ENCODE peak calls at places on chromosomes 16 and 17, in seven cellular contexts. One of them, this sample, is unnamed.

GRCh38 chr17:55709984-55710383 is 12.7 kb downstream of the TMEM100 start:
- DNase-seq in GM20000: no peak
- DNase-seq in stimulated activated CD8-positive, alpha-beta memory T cell treated with anti-CD3 and anti-CD28 coated beads, Interleukin-15, amount 100 ng/mL, for 48 hours: no peak
- DNase-seq in Daoy: no peak
- DNase-seq in NCI-H1436: no peak
- DNase-seq in GM10248: no peak
- DNase-seq in NAMALWA: no peak
- DNase-seq in this sample: no peak

GRCh38 chr16:165539-166374 is at the start of gene HBM:
- DNase-seq in GM20000: peak
- DNase-seq in stimulated activated CD8-positive, alpha-beta memory T cell treated with anti-CD3 and anti-CD28 coated beads, Interleukin-15, amount 100 ng/mL, for 48 hours: no peak
- DNase-seq in Daoy: no peak
- DNase-seq in NCI-H1436: no peak
- DNase-seq in GM10248: no peak
- DNase-seq in NAMALWA: no peak
- DNase-seq in this sample: peak

GRCh38 chr17:2237960-2238359 is 65.6 kb downstream of the SMG6 start:
- DNase-seq in GM20000: no peak
- DNase-seq in stimulated activated CD8-positive, alpha-beta memory T cell treated with anti-CD3 and anti-CD28 coated beads, Interleukin-15, amount 100 ng/mL, for 48 hours: no peak
- DNase-seq in Daoy: peak
- DNase-seq in NCI-H1436: no peak
- DNase-seq in GM10248: no peak
- DNase-seq in NAMALWA: no peak
- DNase-seq in this sample: no peak

GRCh38 chr17:76121932-76122383 is 18.4 kb upstream of the EXOC7 start:
- DNase-seq in GM20000: peak
- DNase-seq in stimulated activated CD8-positive, alpha-beta memory T cell treated with anti-CD3 and anti-CD28 coated beads, Interleukin-15, amount 100 ng/mL, for 48 hours: no peak
- DNase-seq in Daoy: no peak
- DNase-seq in NCI-H1436: no peak
- DNase-seq in GM10248: no peak
- DNase-seq in NAMALWA: no peak
- DNase-seq in this sample: peak

GRCh38 chr17:45020354-45021138 is 30.9 kb downstream of the DCAKD start:
- DNase-seq in GM20000: no peak
- DNase-seq in stimulated activated CD8-positive, alpha-beta memory T cell treated with anti-CD3 and anti-CD28 coated beads, Interleukin-15, amount 100 ng/mL, for 48 hours: no peak
- DNase-seq in Daoy: no peak
- DNase-seq in NCI-H1436: no peak
- DNase-seq in GM10248: no peak
- DNase-seq in NAMALWA: no peak
- DNase-seq in this sample: no peak

GRCh38 chr17:29590979-29591736 is 1.7 kb upstream of the GIT1 start:
- DNase-seq in GM20000: peak
- DNase-seq in stimulated activated CD8-positive, alpha-beta memory T cell treated with anti-CD3 and anti-CD28 coated beads, Interleukin-15, amount 100 ng/mL, for 48 hours: no peak
- DNase-seq in Daoy: peak
- DNase-seq in NCI-H1436: peak
- DNase-seq in GM10248: peak
- DNase-seq in NAMALWA: peak
- DNase-seq in this sample: no peak

GRCh38 chr16:31382485-31383161 is 10.5 kb upstream of the ITGAD start:
- DNase-seq in GM20000: peak
- DNase-seq in stimulated activated CD8-positive, alpha-beta memory T cell treated with anti-CD3 and anti-CD28 coated beads, Interleukin-15, amount 100 ng/mL, for 48 hours: peak
- DNase-seq in Daoy: peak
- DNase-seq in NCI-H1436: peak
- DNase-seq in GM10248: peak
- DNase-seq in NAMALWA: peak
- DNase-seq in this sample: peak

GRCh38 chr17:40914456-40914855 is 23.0 kb downstream of the KRT23 start:
- DNase-seq in GM20000: no peak
- DNase-seq in stimulated activated CD8-positive, alpha-beta memory T cell treated with anti-CD3 and anti-CD28 coated beads, Interleukin-15, amount 100 ng/mL, for 48 hours: no peak
- DNase-seq in Daoy: no peak
- DNase-seq in NCI-H1436: no peak
- DNase-seq in GM10248: no peak
- DNase-seq in NAMALWA: no peak
- DNase-seq in this sample: no peak

GRCh38 chr17:17204041-17204591 is 2.0 kb downstream of the PLD6 start:
- DNase-seq in GM20000: no peak
- DNase-seq in stimulated activated CD8-positive, alpha-beta memory T cell treated with anti-CD3 and anti-CD28 coated beads, Interleukin-15, amount 100 ng/mL, for 48 hours: no peak
- DNase-seq in Daoy: no peak
- DNase-seq in NCI-H1436: no peak
- DNase-seq in GM10248: no peak
- DNase-seq in NAMALWA: no peak
- DNase-seq in this sample: no peak

GRCh38 chr17:81911277-81911961 is at the start of gene PCYT2:
- DNase-seq in GM20000: peak
- DNase-seq in stimulated activated CD8-positive, alpha-beta memory T cell treated with anti-CD3 and anti-CD28 coated beads, Interleukin-15, amount 100 ng/mL, for 48 hours: peak
- DNase-seq in Daoy: peak
- DNase-seq in NCI-H1436: peak
- DNase-seq in GM10248: peak
- DNase-seq in NAMALWA: peak
- DNase-seq in this sample: peak

GRCh38 chr16:88385112-88385594 is 2.4 kb downstream of the ZNF469 start:
- DNase-seq in GM20000: no peak
- DNase-seq in stimulated activated CD8-positive, alpha-beta memory T cell treated with anti-CD3 and anti-CD28 coated beads, Interleukin-15, amount 100 ng/mL, for 48 hours: no peak
- DNase-seq in Daoy: no peak
- DNase-seq in NCI-H1436: no peak
- DNase-seq in GM10248: no peak
- DNase-seq in NAMALWA: no peak
- DNase-seq in this sample: no peak

GRCh38 chr17:66589892-66590291 is 245.0 kb upstream of the CACNG5 start:
- DNase-seq in GM20000: no peak
- DNase-seq in stimulated activated CD8-positive, alpha-beta memory T cell treated with anti-CD3 and anti-CD28 coated beads, Interleukin-15, amount 100 ng/mL, for 48 hours: no peak
- DNase-seq in Daoy: no peak
- DNase-seq in NCI-H1436: no peak
- DNase-seq in GM10248: no peak
- DNase-seq in NAMALWA: no peak
- DNase-seq in this sample: no peak

GRCh38 chr16:89687092-89687940 is 827 bp downstream of the CDK10 start:
- DNase-seq in GM20000: peak
- DNase-seq in stimulated activated CD8-positive, alpha-beta memory T cell treated with anti-CD3 and anti-CD28 coated beads, Interleukin-15, amount 100 ng/mL, for 48 hours: no peak
- DNase-seq in Daoy: peak
- DNase-seq in NCI-H1436: no peak
- DNase-seq in GM10248: peak
- DNase-seq in NAMALWA: peak
- DNase-seq in this sample: no peak

GRCh38 chr17:34201767-34202166 is 53.3 kb upstream of the CCL2 start:
- DNase-seq in GM20000: peak
- DNase-seq in stimulated activated CD8-positive, alpha-beta memory T cell treated with anti-CD3 and anti-CD28 coated beads, Interleukin-15, amount 100 ng/mL, for 48 hours: no peak
- DNase-seq in Daoy: no peak
- DNase-seq in NCI-H1436: no peak
- DNase-seq in GM10248: peak
- DNase-seq in NAMALWA: no peak
- DNase-seq in this sample: no peak

GRCh38 chr16:54140788-54141136 is 145.8 kb downstream of the IRX3 start:
- DNase-seq in GM20000: no peak
- DNase-seq in stimulated activated CD8-positive, alpha-beta memory T cell treated with anti-CD3 and anti-CD28 coated beads, Interleukin-15, amount 100 ng/mL, for 48 hours: no peak
- DNase-seq in Daoy: no peak
- DNase-seq in NCI-H1436: no peak
- DNase-seq in GM10248: no peak
- DNase-seq in NAMALWA: no peak
- DNase-seq in this sample: no peak

GRCh38 chr17:77882481-77883212 is 75.9 kb upstream of the TNRC6C start:
- DNase-seq in GM20000: peak
- DNase-seq in stimulated activated CD8-positive, alpha-beta memory T cell treated with anti-CD3 and anti-CD28 coated beads, Interleukin-15, amount 100 ng/mL, for 48 hours: peak
- DNase-seq in Daoy: peak
- DNase-seq in NCI-H1436: no peak
- DNase-seq in GM10248: peak
- DNase-seq in NAMALWA: peak
- DNase-seq in this sample: peak

GRCh38 chr17:70544307-70544706 is 375.0 kb downstream of the KCNJ2 start:
- DNase-seq in GM20000: no peak
- DNase-seq in stimulated activated CD8-positive, alpha-beta memory T cell treated with anti-CD3 and anti-CD28 coated beads, Interleukin-15, amount 100 ng/mL, for 48 hours: no peak
- DNase-seq in Daoy: no peak
- DNase-seq in NCI-H1436: no peak
- DNase-seq in GM10248: no peak
- DNase-seq in NAMALWA: no peak
- DNase-seq in this sample: no peak

GRCh38 chr16:51382215-51382614 is 231.1 kb upstream of the SALL1 start:
- DNase-seq in GM20000: no peak
- DNase-seq in stimulated activated CD8-positive, alpha-beta memory T cell treated with anti-CD3 and anti-CD28 coated beads, Interleukin-15, amount 100 ng/mL, for 48 hours: no peak
- DNase-seq in Daoy: no peak
- DNase-seq in NCI-H1436: no peak
- DNase-seq in GM10248: no peak
- DNase-seq in NAMALWA: no peak
- DNase-seq in this sample: no peak

GRCh38 chr17:61285483-61286320 is 113.9 kb upstream of the TBX2 start:
- DNase-seq in GM20000: no peak
- DNase-seq in stimulated activated CD8-positive, alpha-beta memory T cell treated with anti-CD3 and anti-CD28 coated beads, Interleukin-15, amount 100 ng/mL, for 48 hours: peak
- DNase-seq in Daoy: peak
- DNase-seq in NCI-H1436: no peak
- DNase-seq in GM10248: no peak
- DNase-seq in NAMALWA: no peak
- DNase-seq in this sample: no peak

GRCh38 chr17:45838751-45839150 is 5.9 kb upstream of the SPPL2C start:
- DNase-seq in GM20000: no peak
- DNase-seq in stimulated activated CD8-positive, alpha-beta memory T cell treated with anti-CD3 and anti-CD28 coated beads, Interleukin-15, amount 100 ng/mL, for 48 hours: no peak
- DNase-seq in Daoy: no peak
- DNase-seq in NCI-H1436: no peak
- DNase-seq in GM10248: no peak
- DNase-seq in NAMALWA: no peak
- DNase-seq in this sample: no peak

GRCh38 chr16:48963901-48964615 is 317.6 kb downstream of the CBLN1 start:
- DNase-seq in GM20000: no peak
- DNase-seq in stimulated activated CD8-positive, alpha-beta memory T cell treated with anti-CD3 and anti-CD28 coated beads, Interleukin-15, amount 100 ng/mL, for 48 hours: no peak
- DNase-seq in Daoy: peak
- DNase-seq in NCI-H1436: no peak
- DNase-seq in GM10248: no peak
- DNase-seq in NAMALWA: no peak
- DNase-seq in this sample: no peak

GRCh38 chr16:3021449-3022207 is 1.5 kb downstream of the TNFRSF12A start:
- DNase-seq in GM20000: peak
- DNase-seq in stimulated activated CD8-positive, alpha-beta memory T cell treated with anti-CD3 and anti-CD28 coated beads, Interleukin-15, amount 100 ng/mL, for 48 hours: peak
- DNase-seq in Daoy: peak
- DNase-seq in NCI-H1436: peak
- DNase-seq in GM10248: peak
- DNase-seq in NAMALWA: peak
- DNase-seq in this sample: peak

GRCh38 chr16:50197582-50197981 is 44.5 kb downstream of the TENT4B start:
- DNase-seq in GM20000: no peak
- DNase-seq in stimulated activated CD8-positive, alpha-beta memory T cell treated with anti-CD3 and anti-CD28 coated beads, Interleukin-15, amount 100 ng/mL, for 48 hours: no peak
- DNase-seq in Daoy: no peak
- DNase-seq in NCI-H1436: no peak
- DNase-seq in GM10248: no peak
- DNase-seq in NAMALWA: no peak
- DNase-seq in this sample: no peak

GRCh38 chr16:19861811-19862327 is 22.8 kb downstream of the GPRC5B start:
- DNase-seq in GM20000: no peak
- DNase-seq in stimulated activated CD8-positive, alpha-beta memory T cell treated with anti-CD3 and anti-CD28 coated beads, Interleukin-15, amount 100 ng/mL, for 48 hours: no peak
- DNase-seq in Daoy: no peak
- DNase-seq in NCI-H1436: no peak
- DNase-seq in GM10248: no peak
- DNase-seq in NAMALWA: no peak
- DNase-seq in this sample: no peak

GRCh38 chr17:1997587-1998425 is 27.3 kb downstream of the RTN4RL1 start:
- DNase-seq in GM20000: no peak
- DNase-seq in stimulated activated CD8-positive, alpha-beta memory T cell treated with anti-CD3 and anti-CD28 coated beads, Interleukin-15, amount 100 ng/mL, for 48 hours: no peak
- DNase-seq in Daoy: no peak
- DNase-seq in NCI-H1436: no peak
- DNase-seq in GM10248: no peak
- DNase-seq in NAMALWA: no peak
- DNase-seq in this sample: no peak

GRCh38 chr16:3030128-3030871 is 6.4 kb downstream of the BICDL2 start:
- DNase-seq in GM20000: no peak
- DNase-seq in stimulated activated CD8-positive, alpha-beta memory T cell treated with anti-CD3 and anti-CD28 coated beads, Interleukin-15, amount 100 ng/mL, for 48 hours: no peak
- DNase-seq in Daoy: no peak
- DNase-seq in NCI-H1436: no peak
- DNase-seq in GM10248: no peak
- DNase-seq in NAMALWA: no peak
- DNase-seq in this sample: no peak

GRCh38 chr17:43530303-43531081 is 15.6 kb downstream of the ETV4 start:
- DNase-seq in GM20000: no peak
- DNase-seq in stimulated activated CD8-positive, alpha-beta memory T cell treated with anti-CD3 and anti-CD28 coated beads, Interleukin-15, amount 100 ng/mL, for 48 hours: no peak
- DNase-seq in Daoy: peak
- DNase-seq in NCI-H1436: peak
- DNase-seq in GM10248: no peak
- DNase-seq in NAMALWA: no peak
- DNase-seq in this sample: no peak

GRCh38 chr16:81817789-81818304 is 38.8 kb downstream of the PLCG2 start:
- DNase-seq in GM20000: peak
- DNase-seq in stimulated activated CD8-positive, alpha-beta memory T cell treated with anti-CD3 and anti-CD28 coated beads, Interleukin-15, amount 100 ng/mL, for 48 hours: no peak
- DNase-seq in Daoy: no peak
- DNase-seq in NCI-H1436: no peak
- DNase-seq in GM10248: peak
- DNase-seq in NAMALWA: peak
- DNase-seq in this sample: peak

GRCh38 chr16:29925173-29925804 is 737 bp downstream of the KCTD13 start:
- DNase-seq in GM20000: no peak
- DNase-seq in stimulated activated CD8-positive, alpha-beta memory T cell treated with anti-CD3 and anti-CD28 coated beads, Interleukin-15, amount 100 ng/mL, for 48 hours: no peak
- DNase-seq in Daoy: no peak
- DNase-seq in NCI-H1436: no peak
- DNase-seq in GM10248: no peak
- DNase-seq in NAMALWA: peak
- DNase-seq in this sample: no peak

GRCh38 chr17:78915872-78916632 is 9.1 kb downstream of the TIMP2 start:
- DNase-seq in GM20000: no peak
- DNase-seq in stimulated activated CD8-positive, alpha-beta memory T cell treated with anti-CD3 and anti-CD28 coated beads, Interleukin-15, amount 100 ng/mL, for 48 hours: no peak
- DNase-seq in Daoy: peak
- DNase-seq in NCI-H1436: no peak
- DNase-seq in GM10248: no peak
- DNase-seq in NAMALWA: no peak
- DNase-seq in this sample: no peak

GRCh38 chr17:41329279-41329925 is 13.9 kb upstream of the KRTAP17-1 start:
- DNase-seq in GM20000: no peak
- DNase-seq in stimulated activated CD8-positive, alpha-beta memory T cell treated with anti-CD3 and anti-CD28 coated beads, Interleukin-15, amount 100 ng/mL, for 48 hours: no peak
- DNase-seq in Daoy: peak
- DNase-seq in NCI-H1436: peak
- DNase-seq in GM10248: no peak
- DNase-seq in NAMALWA: peak
- DNase-seq in this sample: no peak